ENCODE peak calls at places on chromosome 4, in five cellular contexts. K, Q, E, X and G are unnamed samples. For H3K4me1, the result is how much of the 10 kb centered on the place peaks cover.

GRCh38 chr4:54586343-54586953 is 71.3 kb upstream of the KIT start:
- DNase-seq in X (no peak), Q (peak), K (no peak), E (no peak), G (no peak)

GRCh38 chr4:87270825-87271224 is 50.4 kb upstream of the KLHL8 start:
- DNase-seq in K (peak), E (no peak), Q (no peak), X (no peak), G (no peak)

GRCh38 chr4:42750831-42751230 is 93.9 kb upstream of the ATP8A1 start:
- DNase-seq in K (no peak), X (no peak), E (no peak), Q (no peak), G (no peak)

GRCh38 chr4:169583563-169583962 is 28.8 kb downstream of the NEK1 start:
- DNase-seq in X (no peak), K (no peak), Q (no peak), E (no peak), G (no peak)

GRCh38 chr4:169256101-169256612 is 14.6 kb downstream of the SH3RF1 start:
- DNase-seq in E (no peak), K (no peak), Q (no peak), X (no peak), G (no peak)

GRCh38 chr4:121154103-121154515 is 10.0 kb downstream of the TNIP3 start:
- DNase-seq in E (no peak), X (no peak), Q (no peak), K (no peak), G (no peak)

GRCh38 chr4:54930226-54930625 is 195.2 kb downstream of the KDR start:
- DNase-seq in E (no peak), K (peak), Q (no peak), X (no peak), G (no peak)

GRCh38 chr4:168584321-168584771 is 87.5 kb downstream of the PALLD start:
- DNase-seq in E (no peak), K (no peak), X (no peak), Q (no peak), G (no peak)

GRCh38 chr4:145951931-145952330 is 13.3 kb upstream of the ZNF827 start:
- DNase-seq in X (no peak), K (no peak), E (no peak), Q (no peak), G (no peak)

GRCh38 chr4:41346306-41347061 is 89.8 kb downstream of the UCHL1 start:
- DNase-seq in X (peak), Q (no peak), K (no peak), E (no peak), G (no peak)

GRCh38 chr4:6251365-6251764 is 18.3 kb upstream of the WFS1 start:
- DNase-seq in Q (no peak), K (no peak), E (no peak), X (no peak), G (no peak)
- H3K4me1 ChIP-seq in Q (under half), K (under half), E (under half), X (under half), G (under half)

GRCh38 chr4:109600431-109600830 is 40.4 kb downstream of the MCUB start:
- DNase-seq in K (no peak), Q (no peak), X (no peak), E (no peak), G (no peak)
- H3K4me1 ChIP-seq in K (under half), Q (under half), X (under half), E (under half), G (under half)

GRCh38 chr4:13476915-13477314 is 7.2 kb downstream of the RAB28 start:
- DNase-seq in Q (no peak), K (no peak), X (no peak), E (no peak), G (no peak)

GRCh38 chr4:13481569-13481968 is 2.6 kb downstream of the RAB28 start:
- DNase-seq in E (no peak), K (no peak), X (no peak), Q (no peak), G (no peak)

GRCh38 chr4:13483142-13484044 is 747 bp downstream of the RAB28 start:
- DNase-seq in X (peak), Q (peak), E (no peak), K (peak), G (peak)

GRCh38 chr4:13476152-13476551 is 8.0 kb downstream of the RAB28 start:
- DNase-seq in X (no peak), E (no peak), Q (no peak), K (no peak), G (no peak)

GRCh38 chr4:13478707-13479106 is 5.4 kb downstream of the RAB28 start:
- DNase-seq in Q (no peak), K (no peak), E (no peak), X (no peak), G (no peak)
- H3K4me1 ChIP-seq in Q (under half), K (under half), E (under half), X (under half), G (under half)

GRCh38 chr4:75514949-75515612 is 808 bp downstream of the THAP6 start:
- DNase-seq in E (no peak), X (no peak), K (no peak), Q (no peak), G (peak)
- H3K4me1 ChIP-seq in E (half or more), X (under half), K (under half), Q (under half), G (under half)

GRCh38 chr4:6788123-6788522 is 5.6 kb downstream of the KIAA0232 start:
- DNase-seq in Q (no peak), X (no peak), E (no peak), K (no peak), G (no peak)
- H3K4me1 ChIP-seq in Q (half or more), X (under half), E (half or more), K (under half), G (under half)

GRCh38 chr4:38416450-38417014 is 247.5 kb upstream of the KLF3 start:
- DNase-seq in E (no peak), Q (no peak), X (no peak), K (no peak), G (no peak)
- H3K4me1 ChIP-seq in E (under half), Q (under half), X (under half), K (under half), G (under half)

DNA sequence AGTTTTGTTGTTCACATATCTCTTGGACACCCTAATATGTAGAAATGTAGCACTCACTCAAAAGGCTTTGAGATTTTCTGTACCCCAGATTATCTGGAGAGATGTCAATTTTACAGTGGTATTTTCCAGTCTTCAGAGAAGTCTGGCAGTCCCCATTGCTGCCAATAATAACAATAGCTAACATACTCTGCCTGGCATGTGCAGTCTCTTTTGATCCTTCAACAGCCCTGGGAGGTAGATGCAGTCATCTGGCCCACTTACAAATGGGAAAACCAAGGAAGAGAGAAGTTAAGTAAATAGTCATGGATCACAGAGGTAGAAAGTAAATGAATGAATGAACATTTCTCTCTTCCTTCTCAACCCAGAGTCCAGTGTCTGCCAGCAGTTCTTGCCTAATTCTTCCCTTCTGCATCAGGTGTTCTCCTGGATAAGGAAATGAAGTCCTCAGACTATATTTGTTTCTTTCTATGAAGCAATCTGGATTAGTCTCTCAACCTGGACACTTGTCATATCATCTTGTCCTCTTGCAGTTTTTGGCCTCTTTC is 113.0 kb upstream of the EDNRA start:
- DNase-seq in X (no peak), E (no peak), K (no peak), Q (no peak), G (no peak)
- H3K4me1 ChIP-seq in X (under half), E (under half), K (under half), Q (under half), G (under half)

GRCh38 chr4:140719022-140719421 is 37.2 kb downstream of the TBC1D9 start:
- DNase-seq in Q (no peak), X (no peak), K (no peak), E (no peak), G (no peak)

GRCh38 chr4:140720387-140721087 is 35.6 kb downstream of the TBC1D9 start:
- DNase-seq in K (no peak), E (no peak), X (no peak), Q (no peak), G (no peak)

GRCh38 chr4:140718240-140718639 is 37.9 kb downstream of the TBC1D9 start:
- DNase-seq in E (no peak), K (no peak), Q (no peak), X (no peak), G (no peak)

GRCh38 chr4:140721088-140721421 is 35.1 kb downstream of the TBC1D9 start:
- DNase-seq in E (no peak), Q (no peak), K (no peak), X (no peak), G (no peak)

DNA sequence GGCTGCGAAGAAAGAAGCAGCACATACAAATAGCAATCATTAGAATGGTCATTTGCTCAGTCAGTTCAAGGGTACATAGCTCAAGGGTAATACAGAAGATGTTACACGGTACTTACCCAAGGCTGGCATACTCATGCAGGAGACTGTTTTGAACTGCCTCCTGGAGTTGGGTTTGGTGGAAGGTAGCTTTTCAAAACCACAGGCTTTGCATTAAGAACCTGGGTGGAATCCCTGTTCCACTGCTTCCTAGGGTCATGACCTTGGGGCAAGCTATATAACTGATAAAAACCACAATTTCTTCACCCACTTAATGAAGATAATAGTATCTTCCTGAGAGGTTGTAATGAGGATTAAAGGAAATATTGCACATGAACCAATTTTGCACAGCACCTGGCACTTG is 36.5 kb downstream of the TBC1D9 start:
- DNase-seq in X (no peak), E (no peak), Q (no peak), K (no peak), G (no peak)
- H3K4me1 ChIP-seq in X (under half), E (half or more), Q (under half), K (under half), G (under half)

DNA sequence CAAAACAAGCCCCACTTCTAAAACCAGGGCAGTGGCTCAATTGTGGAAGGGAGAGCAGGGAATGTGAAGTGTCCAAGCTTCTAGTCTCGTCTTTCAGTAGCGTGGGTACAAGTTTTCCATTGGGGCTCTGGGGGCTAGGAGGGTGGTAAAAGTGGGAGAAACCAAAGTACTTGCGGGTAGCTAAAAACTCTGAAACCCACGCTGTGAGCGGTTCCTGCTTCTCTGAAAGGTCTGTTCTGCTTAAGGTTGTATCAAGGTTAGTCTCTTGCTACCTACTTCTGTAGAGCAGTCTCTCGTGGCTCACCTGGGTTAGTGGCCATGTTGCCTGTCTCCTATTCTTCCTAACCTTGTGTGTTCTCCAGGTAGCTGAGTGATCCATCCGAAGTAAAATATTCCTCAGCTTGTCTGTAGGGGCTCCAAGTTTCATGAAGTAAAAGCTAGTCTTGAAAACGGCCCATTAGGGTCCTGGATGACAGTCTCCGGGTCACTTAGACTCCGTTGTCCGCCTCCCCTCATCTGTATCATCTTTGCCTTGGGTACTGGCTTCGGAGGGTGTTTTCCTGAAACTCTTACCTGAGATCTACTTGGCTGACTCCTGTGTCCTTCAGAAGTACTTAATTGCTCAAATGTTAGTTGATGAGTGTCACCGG is 1.9 kb upstream of the WDR1 start:
- DNase-seq in E (no peak), Q (no peak), K (no peak), X (no peak), G (no peak)
- H3K4me1 ChIP-seq in E (under half), Q (half or more), K (under half), X (under half), G (under half)

GRCh38 chr4:6696611-6697010 is 2.9 kb downstream of the S100P start:
- DNase-seq in Q (no peak), K (no peak), X (no peak), E (no peak), G (no peak)
- H3K4me1 ChIP-seq in Q (under half), K (under half), X (under half), E (half or more), G (under half)